ENCODE peak calls at places on chromosomes 16 and 17, in eight cellular contexts. U, C, W, Y, D, K, B and R are unnamed samples.

GRCh38 chr16:78323315-78323714 is 223.9 kb downstream of the WWOX start:
- DNase-seq in C (no peak), K (no peak), B (no peak), W (no peak), D (no peak), U (no peak), Y (no peak), R (no peak)

GRCh38 chr16:4936991-4937781 is at the start of gene PPL:
- DNase-seq in W (peak), C (no peak), U (peak), D (no peak), K (peak), B (peak), Y (peak), R (no peak)

GRCh38 chr16:86078121-86078600 is 179.2 kb downstream of the IRF8 start:
- DNase-seq in B (no peak), D (no peak), C (peak), U (peak), W (no peak), Y (no peak), K (no peak), R (no peak)

GRCh38 chr17:78719630-78720298 is 62.3 kb downstream of the CYTH1 start:
- DNase-seq in W (no peak), C (no peak), B (no peak), K (peak), Y (no peak), U (no peak), D (no peak), R (no peak)

GRCh38 chr17:42163113-42163512 is 8.3 kb upstream of the RAB5C start:
- DNase-seq in Y (no peak), B (peak), C (no peak), D (no peak), W (no peak), K (peak), U (no peak), R (no peak)

GRCh38 chr17:30969989-30970680 is 704 bp upstream of the RNF135 start:
- DNase-seq in D (peak), W (peak), B (peak), Y (peak), U (peak), K (peak), C (peak), R (no peak)

GRCh38 chr16:75380870-75381269 is 52.4 kb downstream of the CFDP1 start:
- DNase-seq in B (no peak), U (peak), C (no peak), K (no peak), Y (no peak), D (peak), W (no peak), R (no peak)

GRCh38 chr16:82368041-82368440 is 198.0 kb upstream of the MPHOSPH6 start:
- DNase-seq in U (peak), Y (peak), K (peak), B (peak), W (peak), D (peak), C (peak), R (no peak)

GRCh38 chr17:35030780-35031179 is 32.7 kb downstream of the RFFL start:
- DNase-seq in C (no peak), K (no peak), B (no peak), W (no peak), D (no peak), Y (no peak), U (no peak), R (no peak)

GRCh38 chr16:56882077-56882476 is 17.1 kb downstream of the SLC12A3 start:
- DNase-seq in W (no peak), Y (no peak), D (no peak), C (no peak), K (no peak), U (no peak), B (no peak), R (no peak)

GRCh38 chr16:3235856-3236669 is 1.1 kb upstream of the ZNF200 start:
- DNase-seq in D (no peak), W (peak), K (no peak), C (no peak), U (no peak), B (peak), Y (peak), R (no peak)

GRCh38 chr17:79843917-79844815 is 4.9 kb upstream of the CBX4 start:
- DNase-seq in Y (peak), U (peak), C (peak), B (no peak), W (peak), D (peak), K (no peak), R (no peak)

GRCh38 chr16:892536-893255 is 78.1 kb downstream of the LMF1 start:
- DNase-seq in U (no peak), K (no peak), C (no peak), D (no peak), W (no peak), Y (no peak), B (no peak), R (no peak)

GRCh38 chr16:53052519-53053501 is at the start of gene CHD9NB:
- DNase-seq in Y (no peak), K (peak), C (peak), W (peak), D (peak), B (peak), U (peak), R (no peak)

GRCh38 chr16:4465977-4466779 is 8.2 kb downstream of the NMRAL1 start:
- DNase-seq in U (peak), W (no peak), D (no peak), Y (no peak), B (peak), K (no peak), C (no peak), R (no peak)

GRCh38 chr17:69015631-69016030 is 45.1 kb downstream of the ABCA9 start:
- DNase-seq in K (no peak), U (no peak), W (no peak), Y (no peak), B (no peak), C (no peak), D (no peak), R (no peak)

GRCh38 chr17:80949451-80950421 is 41.9 kb upstream of the CHMP6 start:
- DNase-seq in C (no peak), K (no peak), U (no peak), Y (no peak), D (no peak), B (no peak), W (no peak), R (peak)

GRCh38 chr17:57572600-57572999 is 172.5 kb downstream of the CCDC182 start:
- DNase-seq in Y (no peak), U (no peak), K (no peak), C (no peak), W (no peak), D (no peak), B (no peak), R (no peak)

GRCh38 chr17:10775058-10775457 is 28.8 kb downstream of the TMEM238L start:
- DNase-seq in W (no peak), U (no peak), Y (no peak), D (no peak), B (no peak), C (no peak), K (no peak), R (no peak)

GRCh38 chr17:50430731-50431130 is 4.7 kb downstream of the ACSF2 start:
- DNase-seq in D (no peak), C (no peak), B (no peak), K (no peak), U (no peak), Y (no peak), W (no peak), R (no peak)

GRCh38 chr16:53945996-53946395 is 242.0 kb downstream of the FTO start:
- DNase-seq in C (peak), D (peak), W (peak), B (no peak), K (peak), U (peak), Y (peak), R (no peak)

GRCh38 chr17:2101448-2102257 is 46.8 kb downstream of the HIC1 start:
- DNase-seq in Y (peak), U (no peak), B (peak), K (no peak), D (no peak), C (no peak), W (no peak), R (no peak)

GRCh38 chr17:67138392-67138791 is 94.0 kb downstream of the CACNG1 start:
- DNase-seq in W (no peak), U (no peak), D (no peak), C (no peak), Y (no peak), B (no peak), K (no peak), R (no peak)

GRCh38 chr17:64608571-64608981 is 53.5 kb downstream of the SMURF2 start:
- DNase-seq in K (no peak), U (no peak), Y (no peak), D (peak), B (no peak), C (peak), W (no peak), R (no peak)

GRCh38 chr17:28406478-28406824 is 439 bp upstream of the SLC46A1 start:
- DNase-seq in U (no peak), B (no peak), D (no peak), W (peak), C (peak), K (no peak), Y (no peak), R (no peak)

GRCh38 chr17:75105269-75106080 is 4.3 kb upstream of the ARMC7 start:
- DNase-seq in W (peak), C (peak), K (peak), D (peak), B (peak), U (peak), Y (peak), R (no peak)

GRCh38 chr17:64540118-64540776 is 33.5 kb downstream of the CEP95 start:
- DNase-seq in D (no peak), K (no peak), Y (no peak), C (no peak), W (no peak), U (no peak), B (no peak), R (no peak)

GRCh38 chr17:18905226-18905625 is 46.7 kb upstream of the SLC5A10 start:
- DNase-seq in C (no peak), K (no peak), W (no peak), U (no peak), Y (no peak), D (no peak), B (no peak), R (no peak)

GRCh38 chr17:61251939-61252865 is 147.4 kb upstream of the TBX2 start:
- DNase-seq in C (peak), U (peak), B (no peak), Y (peak), K (peak), W (peak), D (peak), R (peak)

GRCh38 chr17:45906927-45907622 is 12.7 kb downstream of the MAPT start:
- DNase-seq in K (no peak), D (no peak), C (no peak), U (no peak), Y (no peak), W (no peak), B (peak), R (no peak)

GRCh38 chr17:43020789-43021738 is 1.1 kb downstream of the VAT1 start:
- DNase-seq in U (peak), C (peak), W (peak), Y (peak), B (peak), D (peak), K (no peak), R (peak)

GRCh38 chr17:80030730-80031410 is 4.8 kb downstream of the TBC1D16 start:
- DNase-seq in W (no peak), K (no peak), C (no peak), D (no peak), B (no peak), U (no peak), Y (peak), R (no peak)

GRCh38 chr16:75593825-75594820 is 27.9 kb downstream of the GABARAPL2 start:
- DNase-seq in B (peak), K (no peak), Y (no peak), W (peak), D (peak), U (peak), C (peak), R (no peak)

GRCh38 chr16:47258874-47259461 is 115.2 kb upstream of the NETO2 start:
- DNase-seq in K (peak), B (peak), C (peak), W (no peak), U (peak), D (peak), Y (no peak), R (no peak)

DNA sequence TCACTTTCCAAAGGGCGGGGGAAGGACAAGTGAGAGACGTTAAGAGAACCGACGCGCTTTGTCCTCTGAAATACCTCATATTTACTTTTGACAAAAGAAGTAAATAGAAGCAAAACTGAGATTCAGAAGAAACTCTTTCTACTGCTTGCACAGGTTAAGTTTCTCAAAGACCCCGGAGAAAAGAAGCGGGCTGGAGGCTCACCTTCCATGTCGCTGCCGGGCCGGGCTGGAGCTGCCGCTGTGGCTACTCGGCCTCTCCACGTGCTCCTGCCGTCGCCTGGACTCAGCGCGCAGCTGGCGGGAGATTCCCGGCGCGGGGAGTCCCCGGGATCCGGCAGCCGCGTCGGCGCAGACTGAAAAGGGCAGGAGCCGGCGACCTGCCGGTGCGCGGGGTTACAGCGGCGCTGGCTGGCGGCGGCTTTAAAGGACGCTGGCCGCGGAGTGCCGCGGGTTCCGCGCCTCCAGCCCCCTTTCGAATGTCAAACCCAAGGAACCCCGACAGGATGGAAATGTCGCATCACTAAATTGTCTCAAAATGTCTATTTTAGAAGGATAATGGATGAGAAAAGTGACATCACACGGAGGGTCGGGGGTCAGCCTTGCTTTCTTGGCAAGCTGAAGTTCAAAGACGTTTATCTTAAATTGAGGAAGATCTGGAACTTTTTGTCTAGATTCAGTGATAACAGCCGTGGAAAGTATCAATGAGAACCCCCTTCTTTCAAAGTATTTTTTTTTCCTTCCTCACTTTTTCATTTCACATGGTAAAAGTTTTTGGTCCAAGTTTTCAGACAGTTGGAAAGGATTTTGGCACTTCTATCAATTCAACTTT is at the start of gene IKZF3:
- DNase-seq in D (no peak), W (peak), B (peak), Y (peak), C (peak), U (peak), K (peak), R (peak)
- TF ChIP-seq CTCF in D (no peak), W (peak), B (no peak), Y (no peak), C (no peak), U (no peak), K (peak), R (no peak)

GRCh38 chr16:48507346-48507745 is 102.6 kb downstream of the N4BP1 start:
- DNase-seq in C (peak), W (no peak), U (no peak), D (peak), Y (no peak), B (no peak), K (no peak), R (no peak)
- TF ChIP-seq CTCF in C (no peak), W (no peak), U (no peak), D (no peak), Y (no peak), B (no peak), K (no peak), R (no peak)

GRCh38 chr16:88924834-88925539 is 52.0 kb downstream of the CBFA2T3 start:
- DNase-seq in D (peak), C (peak), W (peak), K (peak), U (peak), B (peak), Y (peak), R (no peak)
- TF ChIP-seq CTCF in D (peak), C (peak), W (peak), K (peak), U (peak), B (peak), Y (peak), R (no peak)

GRCh38 chr16:12771341-12771798 is 32.3 kb downstream of the CPPED1 start:
- DNase-seq in B (no peak), K (no peak), D (no peak), W (peak), Y (no peak), U (peak), C (peak), R (no peak)

GRCh38 chr16:12767897-12768296 is 35.8 kb downstream of the CPPED1 start:
- DNase-seq in D (no peak), C (no peak), B (peak), K (peak), Y (no peak), W (no peak), U (peak), R (no peak)

GRCh38 chr16:12775689-12776236 is 27.9 kb downstream of the CPPED1 start:
- DNase-seq in U (no peak), D (no peak), K (no peak), W (no peak), Y (no peak), C (no peak), B (no peak), R (no peak)

GRCh38 chr16:12773216-12773615 is 30.5 kb downstream of the CPPED1 start:
- DNase-seq in C (no peak), B (no peak), Y (no peak), W (no peak), K (no peak), U (no peak), D (no peak), R (no peak)
- TF ChIP-seq CTCF in C (no peak), B (no peak), Y (no peak), W (no peak), K (no peak), U (no peak), D (no peak), R (no peak)

GRCh38 chr17:48153711-48154642 is 46.4 kb downstream of the SNX11 start:
- DNase-seq in C (peak), D (peak), W (peak), K (peak), B (peak), U (peak), Y (peak), R (no peak)
- TF ChIP-seq CTCF in C (peak), D (peak), W (peak), K (peak), B (no peak), U (peak), Y (peak), R (no peak)

GRCh38 chr17:44581868-44582267 is 24.6 kb downstream of the FZD2 start:
- DNase-seq in K (peak), D (no peak), W (no peak), U (peak), C (peak), B (peak), Y (no peak), R (no peak)
- TF ChIP-seq CTCF in K (peak), D (peak), W (no peak), U (peak), C (peak), B (no peak), Y (no peak), R (no peak)